ENCODE peak calls at places on chromosomes 2 and 18, in four cellular contexts. C, V, O and F are unnamed samples.

GRCh38 chr2:64128943-64129391 is 15.3 kb downstream of the PELI1 start:
- DNase-seq in V (no peak), C (no peak), O (no peak), F (no peak)

GRCh38 chr2:216890138-216890537 is 30.3 kb upstream of the TNP1 start:
- DNase-seq in O (no peak), V (no peak), C (no peak), F (no peak)

GRCh38 chr2:185174353-185174752 is 564.3 kb upstream of the FSIP2 start:
- DNase-seq in O (no peak), V (no peak), C (no peak), F (no peak)

GRCh38 chr18:75638597-75639467 is 211.3 kb upstream of the SMIM21 start:
- DNase-seq in V (no peak), C (peak), O (no peak), F (peak)

GRCh38 chr2:120934221-120934639 is 198.6 kb downstream of the GLI2 start:
- DNase-seq in O (no peak), C (no peak), V (no peak), F (no peak)

GRCh38 chr2:157732596-157732995 is 103.9 kb upstream of the ACVR1C start:
- DNase-seq in C (no peak), V (no peak), O (peak), F (no peak)

GRCh38 chr2:100773538-100773937 is 46.4 kb upstream of the NPAS2 start:
- DNase-seq in V (no peak), O (no peak), C (no peak), F (no peak)

GRCh38 chr2:1730047-1730937 is 14.0 kb downstream of the PXDN start:
- DNase-seq in C (peak), V (peak), O (peak), F (peak)

GRCh38 chr2:218024336-218024735 is 21.5 kb upstream of the TNS1 start:
- DNase-seq in O (no peak), C (peak), V (peak), F (peak)

DNA sequence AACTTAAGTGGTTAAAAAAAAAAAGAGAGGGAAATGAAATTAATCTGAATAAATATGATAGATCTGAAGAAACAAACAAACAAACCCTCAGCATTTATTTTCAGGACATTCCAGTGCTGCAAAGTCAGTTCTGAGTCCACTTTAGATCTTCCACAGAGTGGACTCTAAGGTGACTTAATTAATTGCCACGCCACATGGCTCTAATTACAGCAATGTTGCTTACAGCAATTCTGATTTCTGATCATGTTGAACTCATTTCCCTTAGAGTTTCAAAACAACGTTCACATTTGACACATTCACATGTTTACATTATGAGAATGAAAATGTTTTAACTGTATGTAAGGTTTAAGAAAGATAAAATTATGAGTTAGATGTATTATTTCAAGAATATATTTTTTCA is 38.6 kb upstream of the RASGRP3 start:
- DNase-seq in O (no peak), V (no peak), C (no peak), F (no peak)
- H3K27ac ChIP-seq in O (no peak), V (no peak), C (no peak), F (no peak)

GRCh38 chr2:196262606-196263005 is 91.2 kb upstream of the STK17B start:
- DNase-seq in V (no peak), C (no peak), O (no peak), F (no peak)
- H3K27ac ChIP-seq in V (peak), C (no peak), O (peak), F (no peak)

DNA sequence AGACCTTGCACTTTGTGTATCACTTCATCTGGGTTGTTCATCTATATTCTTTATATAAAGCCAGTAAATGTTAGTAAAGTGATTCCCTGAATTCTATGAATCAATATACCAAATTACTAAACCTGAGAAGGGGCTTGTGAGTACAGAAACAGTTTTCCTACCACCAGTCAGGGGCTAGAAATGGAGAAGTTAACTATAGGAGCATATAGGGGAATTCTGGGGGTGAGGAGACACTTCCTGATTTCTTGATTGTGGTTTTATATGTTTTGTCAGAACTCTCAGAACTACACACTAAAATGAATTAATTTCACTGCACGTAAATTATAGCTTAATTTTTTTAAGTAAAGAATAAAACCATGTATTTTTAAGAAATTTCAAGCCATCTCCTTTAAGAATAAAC is 93.7 kb downstream of the SESTD1 start:
- DNase-seq in O (no peak), V (no peak), C (no peak), F (no peak)
- H3K27ac ChIP-seq in O (no peak), V (no peak), C (no peak), F (no peak)

GRCh38 chr2:54041135-54041534 is 70.3 kb upstream of the PSME4 start:
- DNase-seq in O (no peak), C (no peak), V (no peak), F (no peak)
- H3K27ac ChIP-seq in O (no peak), C (no peak), V (no peak), F (no peak)

GRCh38 chr2:111667001-111667400 is 217.0 kb downstream of the ANAPC1 start:
- DNase-seq in C (no peak), V (no peak), O (no peak), F (no peak)
- H3K27ac ChIP-seq in C (no peak), V (no peak), O (no peak), F (no peak)

GRCh38 chr2:232013701-232014353 is 52.3 kb downstream of the DIS3L2 start:
- DNase-seq in C (no peak), V (no peak), O (peak), F (no peak)

GRCh38 chr2:232009639-232010274 is 48.2 kb downstream of the DIS3L2 start:
- DNase-seq in O (peak), C (no peak), V (no peak), F (no peak)

GRCh38 chr2:232018191-232018590 is 56.7 kb downstream of the DIS3L2 start:
- DNase-seq in C (no peak), V (no peak), O (no peak), F (no peak)

GRCh38 chr2:232008907-232009638 is 47.6 kb downstream of the DIS3L2 start:
- DNase-seq in V (no peak), O (no peak), C (no peak), F (no peak)

DNA sequence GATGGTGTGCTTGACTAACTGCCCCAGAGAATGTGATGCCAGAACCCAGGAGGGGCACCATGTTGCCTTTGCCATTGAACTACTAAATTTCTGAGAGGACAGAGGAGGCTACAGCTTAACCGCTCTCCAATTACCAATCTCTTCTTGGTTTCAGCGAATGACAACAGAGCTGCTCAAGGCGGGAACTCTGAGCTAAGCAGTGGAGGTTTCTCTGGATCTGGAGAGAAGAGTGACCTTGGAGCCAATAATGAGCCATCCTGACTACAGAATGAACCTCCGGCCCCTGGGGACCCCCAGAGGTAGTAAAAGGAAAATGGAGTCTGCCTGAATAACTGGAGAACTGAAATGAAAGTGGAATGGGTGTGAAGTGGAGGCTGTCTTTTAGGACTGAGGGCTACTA is 53.2 kb downstream of the DIS3L2 start:
- DNase-seq in O (no peak), C (no peak), V (no peak), F (no peak)
- H3K27ac ChIP-seq in O (no peak), C (no peak), V (no peak), F (no peak)

GRCh38 chr18:63317982-63318881 is 1.3 kb downstream of the BCL2 start:
- DNase-seq in V (peak), O (peak), C (peak), F (peak)
- H3K27ac ChIP-seq in V (peak), O (no peak), C (no peak), F (no peak)